ENCODE peak calls at places on chromosomes 1 and 21, in nine cellular contexts. R is HT-29, S is fibroblast of lung, K is heart left ventricle, B is neural progenitor cell, J is germinal center, P is sigmoid colon, V is progenitor cell of endocrine pancreas, D is lower leg skin. F is an unnamed sample.

GRCh38 chr1:14149431-14149830 is 449.1 kb upstream of the KAZN start:
- DNase-seq in D (no peak), S (no peak), J (no peak), P (no peak), V (no peak), B (no peak), K (no peak), R (peak; percentile 46), F (no peak)

GRCh38 chr1:31442648-31442994 is 29.6 kb downstream of the SERINC2 start:
- DNase-seq in B (no peak), P (no peak), R (no peak), J (no peak), K (no peak), S (no peak), V (no peak), D (peak; percentile 69), F (no peak)

GRCh38 chr1:214296860-214297699 is 16.1 kb downstream of the SMYD2 start:
- DNase-seq in V (no peak), D (no peak), J (no peak), B (no peak), S (peak; percentile 73), K (no peak), P (no peak), R (no peak), F (no peak)

GRCh38 chr1:178609015-178609414 is 96.1 kb downstream of the TEX35 start:
- DNase-seq in K (no peak), P (no peak), R (no peak), B (no peak), V (no peak), D (no peak), J (no peak), S (peak; percentile 90), F (no peak)

GRCh38 chr21:38768385-38769071 is 37.2 kb upstream of the ETS2 start:
- DNase-seq in B (no peak), J (no peak), K (no peak), D (peak; percentile 74), P (no peak), V (no peak), S (peak; percentile 99), R (no peak), F (no peak)

GRCh38 chr1:169809370-169810095 is 14.8 kb upstream of the METTL18 start:
- DNase-seq in B (peak; percentile 48), J (peak; percentile 22), S (peak; percentile 51), R (peak; percentile 66), D (no peak), P (no peak), V (no peak), K (no peak), F (no peak)

GRCh38 chr1:89865498-89866385 is 44.9 kb downstream of the LRRC8D start:
- DNase-seq in B (no peak), R (no peak), K (no peak), D (no peak), P (no peak), S (peak; percentile 68), J (no peak), V (no peak), F (no peak)

GRCh38 chr1:99590578-99591209 is 55.2 kb upstream of the PALMD start:
- DNase-seq in P (no peak), K (peak; percentile 60), D (no peak), V (no peak), R (no peak), J (no peak), S (peak; percentile 77), B (no peak), F (no peak)

GRCh38 chr1:216847385-216848036 is 124.3 kb upstream of the ESRRG start:
- DNase-seq in R (no peak), J (no peak), P (no peak), K (no peak), D (no peak), V (no peak), S (peak; percentile 10), B (no peak), F (no peak)

GRCh38 chr1:61352845-61353435 is 270.6 kb downstream of the NFIA start:
- DNase-seq in J (no peak), B (no peak), S (no peak), R (no peak), V (no peak), P (no peak), D (no peak), K (no peak), F (no peak)

GRCh38 chr1:170698711-170699275 is 34.9 kb downstream of the PRRX1 start:
- DNase-seq in R (no peak), D (no peak), S (peak; percentile 64), B (peak; percentile 48), K (no peak), V (no peak), P (no peak), J (no peak), F (no peak)

GRCh38 chr1:171794085-171794484 is 12.6 kb downstream of the METTL13 start:
- DNase-seq in B (no peak), R (no peak), K (no peak), D (no peak), P (no peak), J (no peak), S (no peak), V (no peak), F (no peak)

GRCh38 chr1:107777664-107778047 is 187.3 kb downstream of the VAV3 start:
- DNase-seq in V (no peak), J (no peak), K (no peak), R (no peak), D (no peak), B (no peak), P (no peak), S (no peak), F (no peak)

GRCh38 chr1:215669806-215670485 is 102.8 kb downstream of the KCTD3 start:
- DNase-seq in J (no peak), B (no peak), D (no peak), K (no peak), S (no peak), V (no peak), R (no peak), P (no peak), F (no peak)

GRCh38 chr1:23242414-23242813 is 25.1 kb upstream of the HTR1D start:
- DNase-seq in P (no peak), J (no peak), B (no peak), V (no peak), S (no peak), K (no peak), R (no peak), D (no peak), F (no peak)

GRCh38 chr1:232057217-232057895 is 430.8 kb downstream of the DISC1 start:
- DNase-seq in P (no peak), R (no peak), V (no peak), D (no peak), S (no peak), J (no peak), K (no peak), B (no peak), F (no peak)

F was measured in omental fat pad.